ENCODE peak calls at places on chromosomes 1 and 21, in ten cellular contexts. T is GM23248, V is SK-N-SH, U is uterus, E is endothelial cell of umbilical vein, I is A549, A is fibroblast of lung, P is prostate gland, X is heart right ventricle, D is ovary. H is an unnamed sample. For H3K4me1, the result is how much of the 10 kb centered on the place peaks cover.

GRCh38 chr1:80217377-80217986 is 1211.0 kb upstream of the ADGRL4 start:
- DNase-seq in D (no peak), P (peak), I (peak), E (peak), U (no peak), A (peak), T (peak), V (peak), X (peak), H (no peak)

GRCh38 chr1:234270581-234271242 is 102.5 kb upstream of the COA6 start:
- DNase-seq in T (peak), E (peak), X (no peak), A (peak), I (no peak), V (no peak), U (no peak), P (no peak), D (no peak), H (no peak)

GRCh38 chr1:168709407-168709891 is 19.6 kb downstream of the DPT start:
- DNase-seq in D (no peak), I (peak), T (peak), V (no peak), X (no peak), A (peak), P (no peak), E (no peak), U (peak), H (no peak)

GRCh38 chr1:185920602-185921001 is 186.4 kb downstream of the HMCN1 start:
- DNase-seq in V (no peak), A (no peak), I (no peak), D (no peak), U (no peak), X (no peak), T (no peak), E (peak), P (no peak), H (no peak)

GRCh38 chr1:109783436-109783835 is 19.7 kb upstream of the EPS8L3 start:
- DNase-seq in E (peak), I (peak), T (peak), A (peak), X (no peak), D (peak), V (no peak), P (peak), U (no peak), H (no peak)

GRCh38 chr21:37829447-37829846 is 86.8 kb downstream of the KCNJ6 start:
- DNase-seq in I (peak), T (peak), V (no peak), E (no peak), X (no peak), U (no peak), P (no peak), D (no peak), A (peak), H (no peak)

GRCh38 chr1:71118086-71118485 is 37.3 kb upstream of the ZRANB2 start:
- DNase-seq in D (no peak), X (no peak), U (no peak), I (no peak), A (peak), V (no peak), T (no peak), E (no peak), P (no peak), H (no peak)

GRCh38 chr1:37392051-37392450 is 82.3 kb upstream of the ZC3H12A start:
- DNase-seq in V (peak), T (no peak), P (no peak), D (no peak), X (no peak), I (no peak), E (no peak), A (no peak), U (no peak), H (no peak)

GRCh38 chr1:161738627-161739287 is 10.8 kb upstream of the DUSP12 start:
- DNase-seq in V (peak), E (peak), D (no peak), I (peak), P (no peak), X (peak), T (peak), U (no peak), A (peak), H (peak)

GRCh38 chr1:232223309-232223708 is 406.6 kb downstream of the SIPA1L2 start:
- DNase-seq in X (no peak), V (no peak), A (no peak), I (no peak), P (no peak), U (no peak), T (no peak), E (no peak), D (no peak), H (no peak)

GRCh38 chr1:42971848-42972291 is 13.2 kb upstream of the SLC2A1 start:
- DNase-seq in T (peak), D (no peak), U (no peak), A (peak), V (no peak), I (no peak), X (no peak), E (peak), P (no peak), H (no peak)

GRCh38 chr1:14372526-14372925 is 226.0 kb upstream of the KAZN start:
- DNase-seq in E (no peak), D (no peak), I (no peak), T (peak), U (no peak), X (no peak), V (no peak), P (no peak), A (no peak), H (no peak)

GRCh38 chr1:153488731-153489130 is 28.3 kb upstream of the S100A7 start:
- DNase-seq in A (peak), D (no peak), T (peak), E (no peak), V (no peak), U (no peak), I (no peak), X (peak), P (no peak), H (no peak)

GRCh38 chr1:18109058-18109755 is 1.6 kb downstream of the IGSF21 start:
- DNase-seq in I (no peak), X (no peak), A (no peak), T (peak), D (no peak), U (no peak), V (peak), E (no peak), P (peak), H (no peak)

GRCh38 chr21:39445339-39446269 is at the start of gene LCA5L:
- DNase-seq in E (peak), X (peak), D (peak), A (peak), V (peak), T (peak), I (peak), P (peak), U (peak), H (peak)

GRCh38 chr1:56830052-56830451 is 10.8 kb upstream of the FYB2 start:
- DNase-seq in P (no peak), X (no peak), D (no peak), I (no peak), E (no peak), T (no peak), V (no peak), A (no peak), U (no peak), H (no peak)

GRCh38 chr1:186059311-186059710 is 315.7 kb downstream of the TPR start:
- DNase-seq in E (no peak), V (no peak), D (no peak), X (no peak), T (peak), U (no peak), A (peak), P (peak), I (no peak), H (no peak)

GRCh38 chr1:159867322-159868064 is 5.0 kb upstream of the VSIG8 start:
- DNase-seq in T (peak), X (no peak), A (no peak), U (peak), V (no peak), E (peak), I (no peak), D (peak), P (peak), H (no peak)

GRCh38 chr1:206814716-206815341 is 42.5 kb upstream of the IL10 start:
- DNase-seq in I (no peak), P (no peak), X (no peak), A (peak), U (no peak), V (peak), T (peak), E (peak), D (peak), H (no peak)

GRCh38 chr1:14925336-14926136 is 228.0 kb upstream of the TMEM51 start:
- DNase-seq in X (no peak), U (no peak), P (no peak), D (no peak), T (no peak), V (no peak), E (no peak), I (no peak), A (no peak), H (no peak)

GRCh38 chr21:33971492-33972013 is 55.9 kb upstream of the ATP5PO start:
- DNase-seq in T (peak), D (no peak), A (peak), I (no peak), E (peak), V (no peak), U (no peak), P (peak), X (no peak), H (no peak)

GRCh38 chr1:236084386-236084730 is 19.5 kb upstream of the NID1 start:
- DNase-seq in P (no peak), T (no peak), U (no peak), A (no peak), D (no peak), X (no peak), V (no peak), E (no peak), I (no peak), H (no peak)

GRCh38 chr1:42035830-42036604 is 117.2 kb upstream of the GUCA2B start:
- DNase-seq in U (peak), D (peak), I (peak), X (peak), T (peak), P (peak), E (peak), V (peak), A (peak), H (peak)

GRCh38 chr1:228782662-228783414 is 47.6 kb downstream of the RHOU start:
- DNase-seq in D (no peak), E (no peak), P (no peak), A (peak), U (no peak), I (peak), T (peak), X (no peak), V (no peak), H (no peak)

GRCh38 chr1:206808615-206809014 is 36.3 kb upstream of the IL10 start:
- DNase-seq in A (peak), U (no peak), I (no peak), D (no peak), V (no peak), X (peak), E (no peak), P (no peak), T (peak), H (peak)

GRCh38 chr1:212261361-212261929 is 23.8 kb upstream of the PPP2R5A start:
- DNase-seq in U (no peak), D (no peak), V (no peak), A (no peak), T (no peak), E (no peak), P (no peak), I (no peak), X (no peak), H (no peak)

GRCh38 chr1:168783424-168783823 is 54.4 kb upstream of the DPT start:
- DNase-seq in E (no peak), U (no peak), P (no peak), T (peak), V (no peak), X (no peak), A (no peak), D (no peak), I (no peak), H (no peak)

GRCh38 chr1:3699596-3699995 is 47.3 kb downstream of the TP73 start:
- DNase-seq in X (no peak), E (no peak), P (no peak), T (no peak), V (no peak), I (no peak), A (no peak), U (no peak), D (no peak), H (no peak)

GRCh38 chr1:198196630-198197029 is 39.8 kb downstream of the NEK7 start:
- DNase-seq in X (no peak), P (no peak), E (no peak), U (no peak), I (no peak), T (peak), V (no peak), A (peak), D (no peak), H (no peak)

GRCh38 chr1:105137543-105138444 is 1388.1 kb downstream of the AMY1C start:
- DNase-seq in X (no peak), P (no peak), V (peak), U (no peak), T (peak), E (no peak), A (no peak), I (no peak), D (peak), H (no peak)

GRCh38 chr1:203316626-203317093 is 11.3 kb downstream of the BTG2 start:
- DNase-seq in V (peak), A (peak), U (no peak), P (peak), X (no peak), E (peak), T (no peak), I (no peak), D (no peak), H (no peak)

GRCh38 chr1:197356723-197357533 is 88.9 kb downstream of the CRB1 start:
- DNase-seq in E (peak), T (peak), D (peak), I (no peak), U (no peak), P (no peak), V (peak), X (peak), A (peak), H (peak)

GRCh38 chr1:181021155-181021554 is 1.5 kb downstream of the STX6 start:
- DNase-seq in P (no peak), T (no peak), I (no peak), E (no peak), D (no peak), A (no peak), V (no peak), X (no peak), U (no peak), H (no peak)

GRCh38 chr21:14762734-14763694 is 216.9 kb upstream of the SAMSN1 start:
- DNase-seq in X (no peak), V (no peak), P (no peak), D (no peak), A (no peak), U (no peak), E (peak), T (no peak), I (no peak), H (peak)

GRCh38 chr21:16794944-16795343 is 717.9 kb upstream of the CXADR start:
- DNase-seq in A (peak), I (peak), X (no peak), T (peak), V (no peak), P (no peak), D (no peak), U (peak), E (peak), H (no peak)

GRCh38 chr1:109636201-109636952 is 16.7 kb downstream of the AMPD2 start:
- DNase-seq in A (peak), P (no peak), T (peak), I (no peak), X (no peak), V (no peak), E (no peak), D (peak), U (no peak), H (no peak)

GRCh38 chr1:202063093-202063492 is 52.7 kb downstream of the ELF3 start:
- DNase-seq in D (no peak), U (no peak), T (no peak), P (no peak), E (no peak), V (no peak), X (no peak), A (peak), I (no peak), H (no peak)

GRCh38 chr1:12546771-12547585 is 71.0 kb downstream of the DHRS3 start:
- DNase-seq in U (peak), D (peak), E (no peak), V (no peak), P (no peak), X (peak), T (no peak), I (no peak), A (no peak), H (no peak)

GRCh38 chr21:21028275-21028814 is 30.1 kb downstream of the NCAM2 start:
- DNase-seq in P (no peak), D (no peak), U (no peak), I (no peak), A (no peak), V (no peak), X (no peak), E (no peak), T (no peak), H (no peak)

GRCh38 chr1:156669794-156670193 is 7.4 kb downstream of the NES start:
- DNase-seq in D (no peak), P (no peak), I (no peak), V (no peak), X (no peak), T (no peak), U (no peak), A (no peak), E (no peak), H (no peak)
- H3K4me1 ChIP-seq in D (under half), P (under half), I (under half), V (under half), X (half or more), T (under half), U (under half), A (under half), E (under half), H (under half)

GRCh38 chr1:116717318-116717717 is 36.9 kb upstream of the CD2 start:
- DNase-seq in U (no peak), P (peak), X (no peak), A (no peak), D (no peak), I (no peak), E (no peak), V (no peak), T (no peak), H (no peak)

GRCh38 chr1:116722016-116722838 is 32.0 kb upstream of the CD2 start:
- DNase-seq in P (no peak), U (no peak), D (no peak), V (no peak), X (no peak), T (peak), I (no peak), E (no peak), A (peak), H (no peak)

GRCh38 chr1:116716391-116716790 is 37.8 kb upstream of the CD2 start:
- DNase-seq in D (no peak), E (no peak), I (no peak), A (no peak), V (no peak), U (no peak), X (no peak), P (no peak), T (no peak), H (no peak)

GRCh38 chr1:116721608-116722007 is 32.6 kb upstream of the CD2 start:
- DNase-seq in E (no peak), T (no peak), A (no peak), X (no peak), U (no peak), D (no peak), P (no peak), V (no peak), I (no peak), H (no peak)

GRCh38 chr1:116720406-116721071 is 33.7 kb upstream of the CD2 start:
- DNase-seq in A (no peak), I (no peak), P (peak), V (no peak), X (no peak), T (no peak), E (no peak), D (no peak), U (no peak), H (no peak)
- H3K4me3 ChIP-seq in A (no peak), I (no peak), P (no peak), V (no peak), X (no peak), T (no peak), E (no peak), D (no peak), U (no peak), H (no peak)

GRCh38 chr1:6221210-6221784 is 14.5 kb downstream of the ICMT start:
- DNase-seq in I (no peak), P (no peak), X (no peak), U (no peak), E (no peak), V (no peak), T (no peak), A (no peak), D (no peak), H (no peak)

GRCh38 chr1:6218380-6218779 is 12.5 kb downstream of the RNF207 start:
- DNase-seq in U (no peak), E (no peak), D (no peak), A (no peak), P (no peak), V (peak), T (no peak), I (no peak), X (no peak), H (no peak)

GRCh38 chr1:6222644-6223043 is 13.1 kb downstream of the ICMT start:
- DNase-seq in U (no peak), V (no peak), T (no peak), I (no peak), X (peak), P (no peak), E (no peak), D (no peak), A (peak), H (no peak)

GRCh38 chr1:6223617-6224016 is 12.1 kb downstream of the ICMT start:
- DNase-seq in A (no peak), D (no peak), I (no peak), T (no peak), V (no peak), E (no peak), X (peak), U (no peak), P (no peak), H (no peak)

DNA sequence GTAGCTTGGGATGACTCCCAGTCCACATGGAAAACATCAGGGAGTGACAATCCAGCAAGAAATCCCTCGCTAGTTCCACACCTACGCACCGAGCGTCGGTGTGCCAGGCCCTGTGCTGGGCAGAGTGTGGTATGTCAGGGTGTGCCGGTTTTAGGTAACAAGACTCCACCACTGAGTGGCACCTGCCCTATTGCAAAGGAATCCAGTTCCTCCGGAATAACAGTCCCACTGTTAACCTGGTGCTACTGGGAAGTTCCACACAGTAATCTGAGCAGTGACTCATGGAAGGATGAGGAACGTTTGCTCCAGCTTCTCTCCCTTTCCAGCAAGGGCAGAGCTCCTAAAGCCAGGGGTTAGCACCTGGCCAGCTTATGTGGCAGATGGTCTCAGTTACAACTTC is 14.3 kb downstream of the RNF207 start:
- DNase-seq in U (no peak), P (no peak), T (no peak), A (no peak), D (no peak), I (no peak), X (no peak), V (no peak), E (no peak), H (no peak)
- H3K4me1 ChIP-seq in U (under half), P (under half), T (under half), A (under half), D (under half), I (under half), X (under half), V (under half), E (under half), H (under half)

DNA sequence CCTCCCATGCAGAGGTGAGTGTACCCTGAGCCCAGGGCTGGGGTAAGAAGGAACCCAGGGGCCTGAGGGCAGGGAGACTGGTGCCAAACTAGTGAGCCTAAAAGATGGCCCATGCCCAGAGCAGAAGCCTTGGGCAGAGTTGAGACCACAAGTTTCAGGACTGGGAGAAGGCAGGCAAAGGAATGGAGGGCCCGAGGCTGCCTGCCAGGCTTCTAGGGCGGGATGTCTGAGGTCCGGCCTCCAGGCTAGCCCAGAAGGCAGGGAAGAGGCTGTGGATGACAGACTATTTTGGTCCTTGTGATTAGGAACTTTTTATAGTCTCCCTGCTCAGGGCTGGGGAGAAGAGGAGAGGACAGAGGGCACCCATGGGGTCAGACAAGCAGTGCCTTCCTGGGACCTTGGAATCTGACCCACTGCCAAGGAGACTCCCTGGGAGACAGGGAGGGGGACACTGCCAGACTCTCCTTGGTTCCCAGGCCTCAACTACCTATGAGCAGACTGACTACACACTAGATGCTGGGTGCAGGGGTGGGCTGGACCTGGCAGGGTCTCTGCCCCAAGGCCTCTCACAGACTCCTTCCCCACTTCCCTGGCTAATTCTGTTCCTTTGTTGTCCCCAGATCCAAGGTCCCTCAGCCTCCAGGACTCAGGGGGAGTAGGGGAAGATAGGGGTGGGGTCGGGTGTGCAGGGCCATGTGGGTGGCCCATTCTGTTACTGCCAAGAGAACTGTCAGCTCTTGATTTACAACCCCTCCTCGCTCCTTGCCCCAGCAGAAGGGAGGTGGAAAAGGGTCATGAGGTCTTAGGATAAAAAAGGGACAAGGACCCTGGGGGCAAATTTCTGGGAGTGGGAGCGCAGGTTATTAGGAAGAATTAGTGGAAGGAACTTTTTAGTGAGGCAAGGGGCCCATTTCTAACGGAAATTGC is 497 bp downstream of the FAM110D start:
- DNase-seq in T (no peak), E (no peak), A (no peak), U (no peak), D (peak), X (peak), P (no peak), V (no peak), I (no peak), H (no peak)
- H3K4me3 ChIP-seq in T (no peak), E (peak), A (no peak), U (peak), D (no peak), X (peak), P (no peak), V (no peak), I (no peak), H (no peak)